ENCODE peak calls at places on chromosomes 1 and 21, in four cellular contexts. H is AG20443, T is A172, D is midbrain. X is an unnamed sample.

GRCh38 chr1:179169616-179170467 is 59.6 kb downstream of the ABL2 start:
- DNase-seq in H (peak), T (peak), D (no peak), X (peak)

GRCh38 chr1:167774710-167775109 is 52.9 kb downstream of the MPZL1 start:
- DNase-seq in H (no peak), T (peak), D (no peak), X (no peak)

GRCh38 chr1:245645894-245646293 is 491.1 kb downstream of the KIF26B start:
- DNase-seq in H (no peak), T (no peak), D (no peak), X (no peak)

GRCh38 chr1:156747737-156748669 is 3.5 kb downstream of the HDGF start:
- DNase-seq in H (no peak), T (peak), D (no peak), X (no peak)

GRCh38 chr1:24181619-24182018 is 5.5 kb downstream of the IFNLR1 start:
- DNase-seq in H (no peak), T (no peak), D (no peak), X (no peak)

GRCh38 chr1:226119169-226119568 is 56.7 kb downstream of the H3-3A start:
- DNase-seq in H (no peak), T (no peak), D (no peak), X (no peak)

GRCh38 chr21:44065428-44065827 is 41.8 kb upstream of the PWP2 start:
- DNase-seq in H (no peak), T (peak), D (no peak), X (no peak)

GRCh38 chr1:24351918-24352637 is 32.9 kb downstream of the GRHL3 start:
- DNase-seq in H (peak), T (peak), D (no peak), X (no peak)

GRCh38 chr1:4587721-4588120 is 66.7 kb upstream of the AJAP1 start:
- DNase-seq in H (no peak), T (no peak), D (no peak), X (no peak)

GRCh38 chr21:38669186-38669585 is 136.5 kb upstream of the ETS2 start:
- DNase-seq in H (peak), T (peak), D (no peak), X (no peak)

GRCh38 chr1:225368036-225368552 is 59.7 kb downstream of the LBR start:
- DNase-seq in H (no peak), T (no peak), D (no peak), X (no peak)

GRCh38 chr1:84386716-84387479 is 11.4 kb upstream of the DNASE2B start:
- DNase-seq in H (no peak), T (no peak), D (no peak), X (no peak)

GRCh38 chr1:184272178-184272866 is 114.5 kb upstream of the C1orf21 start:
- DNase-seq in H (no peak), T (peak), D (no peak), X (peak)

GRCh38 chr21:34272321-34272720 is 91.5 kb upstream of the KCNE2 start:
- DNase-seq in H (no peak), T (no peak), D (no peak), X (no peak)

GRCh38 chr1:68178821-68179490 is 53.4 kb downstream of the WLS start:
- DNase-seq in H (no peak), T (peak), D (no peak), X (no peak)

GRCh38 chr1:221725683-221726330 is 16.1 kb downstream of the DUSP10 start:
- DNase-seq in H (peak), T (peak), D (no peak), X (no peak)

GRCh38 chr1:109667452-109668122 is at the start of gene GSTM2:
- DNase-seq in H (peak), T (peak), D (peak), X (no peak)

GRCh38 chr1:81799939-81800740 is 594 bp upstream of the ADGRL2 start:
- DNase-seq in H (peak), T (no peak), D (no peak), X (peak)

GRCh38 chr1:93980320-93980744 is 71.1 kb upstream of the GCLM start:
- DNase-seq in H (no peak), T (no peak), D (no peak), X (no peak)

GRCh38 chr1:213273546-213273945 is 222.5 kb downstream of the RPS6KC1 start:
- DNase-seq in H (peak), T (no peak), D (no peak), X (no peak)

GRCh38 chr21:33135925-33136324 is 66.0 kb downstream of the OLIG1 start:
- DNase-seq in H (no peak), T (no peak), D (no peak), X (no peak)

GRCh38 chr1:21673277-21673780 is 4.2 kb upstream of the RAP1GAP start:
- DNase-seq in H (peak), T (peak), D (peak), X (peak)

GRCh38 chr1:206001476-206001888 is 1.7 kb downstream of the RAB7B start:
- DNase-seq in H (peak), T (peak), D (no peak), X (peak)

GRCh38 chr1:27588256-27589232 is 15.4 kb downstream of the AHDC1 start:
- DNase-seq in H (peak), T (no peak), D (no peak), X (no peak)

GRCh38 chr1:111852216-111852615 is 96.5 kb downstream of the DDX20 start:
- DNase-seq in H (no peak), T (no peak), D (no peak), X (no peak)

GRCh38 chr1:110798691-110799256 is 74.2 kb upstream of the CD53 start:
- DNase-seq in H (no peak), T (no peak), D (no peak), X (no peak)

GRCh38 chr1:86137458-86137857 is 19.1 kb downstream of the COL24A1 start:
- DNase-seq in H (peak), T (peak), D (no peak), X (peak)

GRCh38 chr21:42040411-42041180 is 30.4 kb upstream of the ZBTB21 start:
- DNase-seq in H (peak), T (peak), D (no peak), X (peak)

GRCh38 chr1:228315945-228316588 is 90.6 kb downstream of the TRIM11 start:
- DNase-seq in H (no peak), T (no peak), D (no peak), X (no peak)

GRCh38 chr1:161718559-161719324 is 2.6 kb upstream of the FCRLB start:
- DNase-seq in H (no peak), T (no peak), D (peak), X (no peak)

GRCh38 chr1:217009376-217009775 is 286.1 kb upstream of the ESRRG start:
- DNase-seq in H (no peak), T (no peak), D (peak), X (no peak)

GRCh38 chr1:3903141-3904005 is 3.3 kb upstream of the C1orf174 start:
- DNase-seq in H (no peak), T (peak), D (no peak), X (no peak)

GRCh38 chr1:77081834-77082233 is 137.4 kb downstream of the PIGK start:
- DNase-seq in H (no peak), T (no peak), D (no peak), X (no peak)

GRCh38 chr1:202588644-202589189 is 121.5 kb downstream of the SYT2 start:
- DNase-seq in H (no peak), T (peak), D (no peak), X (no peak)

GRCh38 chr1:22296701-22297591 is 154.0 kb upstream of the WNT4 start:
- DNase-seq in H (peak), T (peak), D (no peak), X (no peak)

GRCh38 chr1:151993734-151994496 is at the start of gene S100A10:
- DNase-seq in H (peak), T (peak), D (no peak), X (peak)